ENCODE peak calls at places on chromosomes 5 and 9, in seven cellular contexts. N, S, F, J, C, T and Y are unnamed samples.

GRCh38 chr9:114371343-114371985 is 16.3 kb downstream of the AKNA start:
- DNase-seq in T (no peak), F (no peak), C (no peak), S (no peak), N (no peak), J (no peak), Y (no peak)

GRCh38 chr5:36198281-36198680 is 43.4 kb downstream of the NADK2 start:
- DNase-seq in F (no peak), J (no peak), S (no peak), N (no peak), C (no peak), T (no peak), Y (no peak)

GRCh38 chr9:134563397-134563796 is 78.2 kb upstream of the COL5A1 start:
- DNase-seq in C (no peak), N (no peak), F (no peak), J (no peak), T (no peak), S (no peak), Y (no peak)

GRCh38 chr5:115267617-115268016 is 4.9 kb upstream of the PGGT1B start:
- DNase-seq in T (no peak), N (no peak), S (no peak), J (peak; percentile 74), F (no peak), C (no peak), Y (no peak)

GRCh38 chr9:36791204-36791948 is 218.7 kb downstream of the MELK start:
- DNase-seq in F (no peak), T (no peak), J (no peak), N (no peak), S (no peak), C (no peak), Y (no peak)

GRCh38 chr5:54895816-54896341 is 89.5 kb downstream of the ESM1 start:
- DNase-seq in N (no peak), F (no peak), S (peak; percentile 81), T (no peak), C (peak; percentile 42), J (peak; percentile 67), Y (peak; percentile 37)

GRCh38 chr9:133527444-133527920 is 2.7 kb upstream of the MYMK start:
- DNase-seq in N (no peak), T (no peak), J (no peak), C (no peak), S (no peak), F (peak; percentile 66), Y (no peak)

GRCh38 chr5:38121420-38121819 is 136.9 kb upstream of the EGFLAM start:
- DNase-seq in N (no peak), S (no peak), T (no peak), F (no peak), C (no peak), J (no peak), Y (no peak)

GRCh38 chr5:10518352-10518751 is 45.5 kb upstream of the ANKRD33B start:
- DNase-seq in C (no peak), F (no peak), S (peak; percentile 19), N (no peak), J (no peak), T (no peak), Y (no peak)

GRCh38 chr5:72366324-72366976 is 46.3 kb downstream of the PTCD2 start:
- DNase-seq in S (peak; percentile 85), F (peak; percentile 39), N (no peak), T (no peak), J (peak; percentile 84), C (peak; percentile 56), Y (peak; percentile 44)

GRCh38 chr9:110444911-110445310 is 107.2 kb upstream of the TXNDC8 start:
- DNase-seq in F (no peak), S (no peak), J (peak; percentile 79), N (no peak), T (no peak), C (no peak), Y (no peak)

GRCh38 chr9:124835026-124835501 is 18.2 kb upstream of the WDR38 start:
- DNase-seq in N (no peak), S (peak; percentile 79), C (peak; percentile 88), F (peak; percentile 51), T (no peak), J (peak; percentile 70), Y (peak; percentile 85)

GRCh38 chr9:14350766-14351165 is 36.8 kb upstream of the NFIB start:
- DNase-seq in C (peak; percentile 13), S (peak; percentile 69), N (no peak), F (no peak), J (no peak), T (no peak), Y (no peak)

GRCh38 chr5:113321266-113321665 is 113.5 kb downstream of the TSSK1B start:
- DNase-seq in N (no peak), C (no peak), S (no peak), J (no peak), T (no peak), F (no peak), Y (no peak)

GRCh38 chr5:76716456-76717157 is 681 bp downstream of the F2R start:
- DNase-seq in N (no peak), F (no peak), C (no peak), J (peak; percentile 20), S (peak; percentile 70), T (no peak), Y (no peak)

GRCh38 chr5:43037929-43038510 is 2.1 kb downstream of the ANXA2R start:
- DNase-seq in S (peak; percentile 84), F (no peak), T (no peak), C (no peak), N (no peak), J (peak; percentile 50), Y (no peak)

GRCh38 chr5:138449501-138450239 is 10.8 kb downstream of the REEP2 start:
- DNase-seq in F (peak; percentile 91), C (peak; percentile 83), J (peak; percentile 87), S (peak; percentile 74), N (peak; percentile 59), T (peak; percentile 63), Y (peak; percentile 90)

GRCh38 chr9:78121488-78121887 is 89.9 kb upstream of the GNAQ start:
- DNase-seq in N (peak; percentile 32), T (peak; percentile 17), F (peak; percentile 53), J (peak; percentile 71), C (peak; percentile 48), S (peak; percentile 73), Y (peak; percentile 43)

GRCh38 chr9:133728856-133729645 is 9.1 kb downstream of the SARDH start:
- DNase-seq in F (no peak), T (no peak), S (no peak), N (no peak), J (no peak), C (no peak), Y (no peak)

GRCh38 chr5:173187054-173187743 is 42.9 kb downstream of the BNIP1 start:
- DNase-seq in J (no peak), F (no peak), T (no peak), S (no peak), N (no peak), C (no peak), Y (no peak)

GRCh38 chr5:163509288-163510040 is 4.0 kb downstream of the MAT2B start:
- DNase-seq in F (no peak), J (peak; percentile 52), S (peak; percentile 71), C (no peak), T (no peak), N (no peak), Y (no peak)

GRCh38 chr9:27351438-27351837 is 54.5 kb upstream of the EQTN start:
- DNase-seq in J (no peak), F (peak; percentile 47), C (peak; percentile 70), S (no peak), N (no peak), T (no peak), Y (no peak)

GRCh38 chr5:67085616-67086015 is 111.0 kb downstream of the CD180 start:
- DNase-seq in N (no peak), J (no peak), F (no peak), S (no peak), C (peak; percentile 91), T (no peak), Y (no peak)

GRCh38 chr9:5269249-5269715 is 35.2 kb downstream of the RLN2 start:
- DNase-seq in J (peak; percentile 93), C (no peak), N (no peak), S (peak; percentile 82), F (no peak), T (no peak), Y (no peak)

GRCh38 chr5:139636207-139636792 is 11.8 kb upstream of the CXXC5 start:
- DNase-seq in J (no peak), F (no peak), N (peak; percentile 29), S (no peak), C (peak; percentile 68), T (no peak), Y (no peak)

GRCh38 chr5:174314261-174314660 is 268.8 kb downstream of the NSG2 start:
- DNase-seq in F (no peak), J (no peak), T (no peak), C (no peak), S (no peak), N (no peak), Y (no peak)

GRCh38 chr5:29134418-29134817 is 2059.1 kb upstream of the CDH6 start:
- DNase-seq in C (no peak), T (no peak), N (no peak), J (no peak), S (no peak), F (no peak), Y (no peak)

GRCh38 chr5:167587768-167588167 is 703.7 kb upstream of the WWC1 start:
- DNase-seq in T (no peak), C (no peak), J (peak; percentile 29), F (no peak), S (no peak), N (no peak), Y (no peak)

GRCh38 chr5:143143973-143144372 is 259.5 kb downstream of the NR3C1 start:
- DNase-seq in N (no peak), C (no peak), F (no peak), S (no peak), J (peak; percentile 59), T (no peak), Y (no peak)

GRCh38 chr9:134502261-134503211 is 139.1 kb upstream of the COL5A1 start:
- DNase-seq in J (peak; percentile 98), F (peak; percentile 82), S (peak; percentile 79), N (no peak), T (no peak), C (no peak), Y (no peak)

GRCh38 chr9:70924380-70924779 is 197.0 kb downstream of the TRPM3 start:
- DNase-seq in T (no peak), S (peak; percentile 80), F (no peak), N (no peak), J (peak; percentile 88), C (no peak), Y (no peak)

GRCh38 chr5:31213676-31214638 is 20.5 kb downstream of the CDH6 start:
- DNase-seq in J (no peak), C (peak; percentile 71), S (no peak), F (no peak), T (no peak), N (no peak), Y (no peak)

GRCh38 chr9:18473551-18474279 is at the start of gene ADAMTSL1:
- DNase-seq in T (no peak), F (peak; percentile 22), C (peak; percentile 30), N (no peak), J (peak; percentile 90), S (peak; percentile 96), Y (no peak)

GRCh38 chr5:134554319-134555222 is 29.1 kb downstream of the JADE2 start:
- DNase-seq in F (peak; percentile 60), C (no peak), S (peak; percentile 71), T (peak; percentile 32), J (peak; percentile 99), N (peak; percentile 23), Y (peak; percentile 29)

GRCh38 chr5:766666-767431 is 17.7 kb downstream of the ZDHHC11B start:
- DNase-seq in C (no peak), N (no peak), T (no peak), J (no peak), S (no peak), F (no peak), Y (peak; percentile 50)

GRCh38 chr9:96327694-96328352 is 25.8 kb upstream of the HSD17B3 start:
- DNase-seq in S (peak; percentile 63), N (no peak), C (peak; percentile 12), F (no peak), T (no peak), J (peak; percentile 72), Y (no peak)

GRCh38 chr9:91690540-91691249 is 259.3 kb downstream of the ROR2 start:
- DNase-seq in C (peak; percentile 47), F (no peak), T (no peak), N (no peak), S (peak; percentile 72), J (no peak), Y (no peak)

GRCh38 chr9:96490534-96491078 is 40.6 kb downstream of the HABP4 start:
- DNase-seq in J (no peak), T (no peak), C (no peak), F (no peak), N (no peak), S (no peak), Y (no peak)